ENCODE peak calls at places on chromosomes 7 and 10, in six cellular contexts. W is GM23248; H is NCI-H1694 treated with DMSO at 0.1 percent for 48 hours; Y is AG10803; A is activated T-cell treated with anti-CD3 and anti-CD28 coated beads, Interleukin-2, amount 50 U/mL, for 48 hours; J is HTR-8/SVneo. D is an unnamed sample.

GRCh38 chr7:131027287-131027773 is 293.3 kb upstream of the KLF14 start:
- DNase-seq in A (peak; percentile 62), Y (peak; percentile 99), W (peak; percentile 97), H (peak; percentile 78), J (no peak), D (no peak)

GRCh38 chr7:14123923-14124322 is 134.5 kb upstream of the ETV1 start:
- DNase-seq in W (no peak), A (no peak), H (no peak), Y (no peak), J (no peak), D (no peak)

GRCh38 chr10:129962558-129963075 is 1.5 kb downstream of the EBF3 start:
- DNase-seq in Y (no peak), W (no peak), J (no peak), A (peak; percentile 33), H (no peak), D (no peak)

GRCh38 chr7:120988591-120989299 is at the start of gene CPED1:
- DNase-seq in Y (peak; percentile 86), W (peak; percentile 85), H (no peak), A (peak; percentile 53), J (no peak), D (peak; percentile 77)

GRCh38 chr7:130853503-130854279 is 119.7 kb upstream of the KLF14 start:
- DNase-seq in H (no peak), W (peak; percentile 75), Y (peak; percentile 86), A (no peak), J (peak; percentile 33), D (no peak)

GRCh38 chr10:8331896-8332729 is 277.6 kb downstream of the GATA3 start:
- DNase-seq in A (peak; percentile 89), W (peak; percentile 54), J (peak; percentile 57), H (no peak), Y (no peak), D (no peak)

GRCh38 chr7:130180571-130180971 is 24.6 kb downstream of the TMEM209 start:
- DNase-seq in Y (no peak), A (peak; percentile 72), W (peak; percentile 71), H (no peak), J (no peak), D (no peak)

GRCh38 chr7:70340236-70340635 is 742.0 kb downstream of the AUTS2 start:
- DNase-seq in W (no peak), A (no peak), J (no peak), Y (no peak), H (no peak), D (no peak)

GRCh38 chr10:62082729-62083412 is 181.4 kb downstream of the ARID5B start:
- DNase-seq in H (no peak), J (no peak), A (no peak), W (peak; percentile 64), Y (peak; percentile 66), D (no peak)

GRCh38 chr10:3264178-3264867 is 91.7 kb upstream of the PITRM1 start:
- DNase-seq in A (no peak), J (no peak), Y (no peak), W (no peak), H (no peak), D (no peak)

GRCh38 chr7:157841757-157842390 is 505.1 kb downstream of the DNAJB6 start:
- DNase-seq in A (no peak), Y (no peak), W (no peak), J (no peak), H (no peak), D (no peak)

GRCh38 chr7:133742709-133743538 is 384.2 kb upstream of the LRGUK start:
- DNase-seq in Y (peak; percentile 36), H (peak; percentile 17), W (peak; percentile 57), J (peak; percentile 2), A (no peak), D (no peak)

GRCh38 chr10:1632141-1632540 is 105.2 kb downstream of the ADARB2 start:
- DNase-seq in A (no peak), H (no peak), W (no peak), Y (no peak), J (no peak), D (no peak)

GRCh38 chr7:96598421-96598820 is 111.2 kb downstream of the SEM1 start:
- DNase-seq in J (no peak), H (no peak), W (no peak), A (no peak), Y (no peak), D (no peak)

GRCh38 chr7:5450549-5451327 is 27.1 kb upstream of the TNRC18 start:
- DNase-seq in A (peak; percentile 55), H (peak; percentile 56), J (peak; percentile 68), W (peak; percentile 59), Y (no peak), D (no peak)

GRCh38 chr10:70603439-70603778 is 868 bp upstream of the PRF1 start:
- DNase-seq in J (no peak), Y (no peak), A (peak; percentile 66), W (no peak), H (no peak), D (peak; percentile 67)